ENCODE peak calls at places on chromosomes 6 and 20, in eight cellular contexts. J, H, K, D, W, C, B and G are unnamed samples. For H3K4me1, the result is how much of the 10 kb centered on the place peaks cover.

GRCh38 chr6:83247471-83247870 is 54.3 kb downstream of the RWDD2A start:
- DNase-seq in J (no peak), H (no peak), K (no peak), D (no peak), W (no peak), C (no peak), B (no peak), G (no peak)

GRCh38 chr20:4161447-4162251 is 146.3 kb upstream of the RNF24 start:
- DNase-seq in J (no peak), H (no peak), K (no peak), D (no peak), W (no peak), C (peak), B (no peak), G (no peak)

GRCh38 chr6:134363323-134364039 is 45.6 kb upstream of the SGK1 start:
- DNase-seq in J (peak), H (peak), K (no peak), D (no peak), W (no peak), C (no peak), B (peak), G (no peak)

GRCh38 chr6:81623106-81623834 is 129.2 kb downstream of the TENT5A start:
- DNase-seq in J (peak), H (no peak), K (no peak), D (no peak), W (no peak), C (no peak), B (no peak), G (no peak)

GRCh38 chr6:145736854-145737181 is 1.5 kb upstream of the EPM2A start:
- DNase-seq in J (peak), H (no peak), K (no peak), D (no peak), W (no peak), C (no peak), B (no peak), G (no peak)

GRCh38 chr6:89840538-89840937 is 10.9 kb downstream of the CASP8AP2 start:
- DNase-seq in J (peak), H (no peak), K (no peak), D (no peak), W (no peak), C (no peak), B (peak), G (no peak)

GRCh38 chr6:40466986-40467584 is 120.1 kb downstream of the LRFN2 start:
- DNase-seq in J (no peak), H (peak), K (no peak), D (no peak), W (no peak), C (no peak), B (no peak), G (no peak)

GRCh38 chr6:9502991-9503761 is 911.7 kb downstream of the TFAP2A start:
- DNase-seq in J (peak), H (no peak), K (no peak), D (no peak), W (no peak), C (no peak), B (peak), G (no peak)

GRCh38 chr6:170087946-170088348 is 202.9 kb downstream of the DLL1 start:
- DNase-seq in J (no peak), H (peak), K (peak), D (peak), W (peak), C (peak), B (no peak), G (no peak)

GRCh38 chr6:27138837-27139752 is 108.4 kb upstream of the PRSS16 start:
- DNase-seq in J (peak), H (peak), K (no peak), D (no peak), W (peak), C (no peak), B (peak), G (no peak)

GRCh38 chr6:42316981-42317380 is 99.3 kb upstream of the MRPS10 start:
- DNase-seq in J (no peak), H (no peak), K (no peak), D (no peak), W (no peak), C (no peak), B (no peak), G (no peak)

GRCh38 chr6:75412937-75413662 is 80.5 kb downstream of the FILIP1 start:
- DNase-seq in J (peak), H (no peak), K (no peak), D (no peak), W (no peak), C (no peak), B (peak), G (no peak)

GRCh38 chr6:149429427-149430360 is 29.6 kb downstream of the SUMO4 start:
- DNase-seq in J (no peak), H (no peak), K (no peak), D (no peak), W (no peak), C (no peak), B (no peak), G (no peak)

GRCh38 chr6:65402564-65402963 is 304.5 kb downstream of the EYS start:
- DNase-seq in J (no peak), H (no peak), K (no peak), D (no peak), W (no peak), C (no peak), B (no peak), G (no peak)

GRCh38 chr6:100593522-100593921 is 128.8 kb upstream of the SIM1 start:
- DNase-seq in J (no peak), H (no peak), K (no peak), D (no peak), W (no peak), C (no peak), B (no peak), G (no peak)

GRCh38 chr6:6002005-6002808 is 4.5 kb downstream of the NRN1 start:
- DNase-seq in J (no peak), H (no peak), K (no peak), D (no peak), W (no peak), C (no peak), B (no peak), G (no peak)

GRCh38 chr6:113447088-113447831 is 409.9 kb upstream of the MARCKS start:
- DNase-seq in J (peak), H (no peak), K (no peak), D (no peak), W (no peak), C (no peak), B (peak), G (no peak)

GRCh38 chr6:148332088-148332487 is 10.6 kb upstream of the SASH1 start:
- DNase-seq in J (no peak), H (no peak), K (no peak), D (no peak), W (no peak), C (no peak), B (no peak), G (no peak)

GRCh38 chr6:40627316-40627715 is 40.2 kb upstream of the LRFN2 start:
- DNase-seq in J (no peak), H (no peak), K (no peak), D (no peak), W (no peak), C (no peak), B (no peak), G (no peak)

GRCh38 chr6:134177753-134178229 is 125.4 kb upstream of the SLC2A12 start:
- DNase-seq in J (peak), H (no peak), K (no peak), D (no peak), W (peak), C (no peak), B (no peak), G (no peak)

GRCh38 chr6:53112404-53112803 is 36.2 kb downstream of the GCM1 start:
- DNase-seq in J (no peak), H (no peak), K (no peak), D (no peak), W (no peak), C (peak), B (peak), G (no peak)

GRCh38 chr20:31705598-31706597 is 16.8 kb downstream of the BCL2L1 start:
- DNase-seq in J (no peak), H (peak), K (no peak), D (no peak), W (no peak), C (no peak), B (no peak), G (no peak)

GRCh38 chr20:59835448-59836395 is 97.7 kb downstream of the SYCP2 start:
- DNase-seq in J (peak), H (peak), K (no peak), D (peak), W (peak), C (peak), B (no peak), G (no peak)

GRCh38 chr20:50624351-50625016 is 66.9 kb downstream of the RIPOR3 start:
- DNase-seq in J (no peak), H (no peak), K (no peak), D (no peak), W (no peak), C (peak), B (peak), G (no peak)

GRCh38 chr6:84768442-84769174 is 4.2 kb upstream of the TBX18 start:
- DNase-seq in J (no peak), H (no peak), K (no peak), D (no peak), W (no peak), C (no peak), B (peak), G (no peak)

GRCh38 chr20:58518896-58519593 is 3.8 kb upstream of the APCDD1L start:
- DNase-seq in J (no peak), H (no peak), K (no peak), D (no peak), W (no peak), C (no peak), B (no peak), G (no peak)

GRCh38 chr6:104653786-104654185 is 205.9 kb downstream of the HACE1 start:
- DNase-seq in J (no peak), H (no peak), K (no peak), D (no peak), W (no peak), C (no peak), B (no peak), G (no peak)

GRCh38 chr6:137893726-137894125 is 26.7 kb downstream of the TNFAIP3 start:
- DNase-seq in J (no peak), H (no peak), K (no peak), D (no peak), W (no peak), C (no peak), B (no peak), G (no peak)

GRCh38 chr20:59398552-59399265 is 98.3 kb downstream of the EDN3 start:
- DNase-seq in J (no peak), H (no peak), K (no peak), D (no peak), W (no peak), C (no peak), B (peak), G (no peak)

GRCh38 chr6:99520855-99521556 is 5.8 kb upstream of the USP45 start:
- DNase-seq in J (peak), H (peak), K (peak), D (peak), W (peak), C (peak), B (peak), G (peak)

GRCh38 chr6:29967379-29968010 is 25.2 kb downstream of the HLA-A start:
- DNase-seq in J (no peak), H (no peak), K (no peak), D (no peak), W (no peak), C (no peak), B (no peak), G (no peak)

GRCh38 chr6:38349795-38350194 is 289.9 kb downstream of the BTBD9 start:
- DNase-seq in J (peak), H (no peak), K (no peak), D (no peak), W (peak), C (no peak), B (no peak), G (no peak)

GRCh38 chr20:48990467-48990866 is 55.6 kb upstream of the CSE1L start:
- DNase-seq in J (no peak), H (no peak), K (no peak), D (no peak), W (no peak), C (no peak), B (no peak), G (no peak)
- H3K27ac ChIP-seq in J (no peak), H (no peak), K (no peak), D (no peak), W (no peak), C (no peak), B (no peak), G (no peak)

DNA sequence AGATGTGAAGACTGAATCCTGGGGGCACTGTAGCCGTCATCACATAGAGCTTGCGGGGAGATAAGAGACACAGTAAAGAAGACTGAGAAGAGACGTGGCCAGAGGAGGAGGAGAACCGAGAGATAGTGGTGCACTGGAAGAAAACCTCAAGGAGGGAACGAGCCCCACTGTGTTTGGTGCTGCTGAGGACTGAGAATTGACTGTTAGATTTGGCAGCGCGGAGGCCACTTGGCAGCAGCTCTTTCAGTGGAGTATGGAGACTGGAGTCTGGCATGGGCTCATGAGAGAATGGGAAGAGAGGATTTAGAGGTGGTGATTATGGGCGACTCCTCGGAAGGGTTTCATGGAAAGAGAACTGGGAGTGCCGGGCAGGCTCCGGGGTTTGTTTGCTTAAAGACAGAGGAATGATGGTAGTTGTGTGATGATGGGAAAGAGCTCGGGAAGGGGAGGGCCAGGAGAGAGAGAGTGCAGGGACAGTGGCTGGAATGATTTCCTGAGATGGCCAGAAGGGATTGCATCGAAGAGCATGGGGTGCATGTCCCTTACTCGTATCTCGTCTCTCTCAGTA is 18.0 kb downstream of the CDYL start:
- DNase-seq in J (no peak), H (no peak), K (no peak), D (no peak), W (no peak), C (no peak), B (peak), G (no peak)
- TF ChIP-seq POLR2A in J (no peak), H (no peak), K (no peak), D (no peak), W (no peak), C (no peak), B (no peak), G (no peak)

GRCh38 chr6:44976677-44977405 is 351.3 kb upstream of the RUNX2 start:
- DNase-seq in J (peak), H (no peak), K (no peak), D (no peak), W (no peak), C (no peak), B (no peak), G (no peak)
- H3K4me1 ChIP-seq in J (under half), H (under half), K (under half), D (under half), W (under half), C (under half), B (under half), G (under half)

GRCh38 chr20:48626938-48627736 is 200.7 kb downstream of the PREX1 start:
- DNase-seq in J (no peak), H (no peak), K (no peak), D (no peak), W (no peak), C (no peak), B (no peak), G (no peak)
- H3K27ac ChIP-seq in J (no peak), H (no peak), K (no peak), D (no peak), W (no peak), C (no peak), B (no peak), G (no peak)

DNA sequence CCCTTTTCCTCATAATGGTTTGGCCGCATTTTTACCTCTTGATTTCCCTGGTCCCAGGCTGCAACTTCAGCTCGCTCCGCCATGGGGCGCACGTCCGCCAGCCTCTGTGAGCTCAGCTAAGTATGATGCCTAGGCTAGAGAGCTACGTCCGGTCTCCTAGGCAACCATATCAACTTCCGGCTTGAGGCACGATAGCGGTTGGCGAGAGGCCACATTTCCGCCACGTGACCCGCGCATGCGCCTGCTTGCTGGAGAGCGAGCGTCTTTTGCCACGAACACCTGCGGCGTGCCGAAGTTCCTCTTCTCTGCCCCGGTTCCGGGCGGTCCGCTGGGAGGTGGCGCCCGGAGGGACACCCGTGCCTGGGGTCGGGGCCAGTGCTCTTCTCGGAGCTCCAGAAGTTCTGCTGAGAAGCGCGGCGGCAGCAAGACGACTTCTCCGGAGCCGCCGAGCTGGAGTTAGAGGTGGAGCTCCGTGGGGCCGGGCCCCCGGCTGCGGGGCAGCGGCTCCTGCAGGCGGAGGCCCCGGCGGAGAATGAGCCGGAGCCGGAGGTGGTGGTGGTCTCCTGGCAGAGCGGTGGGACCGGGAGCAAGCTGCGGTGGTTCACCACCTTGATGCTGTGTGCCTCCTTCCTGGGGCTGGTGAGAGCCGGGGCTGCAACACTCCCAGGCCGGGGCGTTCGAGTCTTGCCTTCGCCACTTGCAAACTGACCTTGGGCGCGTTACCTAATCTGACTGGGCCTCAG is 172.0 kb downstream of the SLC16A10 start:
- DNase-seq in J (peak), H (peak), K (peak), D (peak), W (peak), C (peak), B (peak), G (peak)
- TF ChIP-seq POLR2A in J (peak), H (peak), K (no peak), D (peak), W (peak), C (peak), B (peak), G (peak)

DNA sequence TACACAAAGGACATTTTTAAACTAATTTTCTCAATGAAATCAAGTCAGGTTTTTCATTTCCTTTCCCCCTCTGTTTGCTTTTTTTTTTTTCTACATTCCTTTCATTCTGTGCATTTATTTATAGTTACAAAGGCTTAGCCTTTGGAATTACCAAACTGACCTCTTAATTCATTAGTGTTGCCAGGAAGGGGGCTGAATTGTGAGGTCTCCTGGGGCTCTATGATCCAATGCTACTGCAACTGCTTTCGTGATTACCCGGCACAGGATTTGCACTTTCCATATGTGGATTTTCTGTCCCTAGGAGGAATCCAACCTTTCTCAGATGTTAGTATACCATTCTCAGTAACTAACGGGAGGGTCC is 35.3 kb downstream of the NEDD9 start:
- DNase-seq in J (peak), H (no peak), K (no peak), D (no peak), W (no peak), C (no peak), B (no peak), G (no peak)
- H3K4me1 ChIP-seq in J (under half), H (under half), K (under half), D (under half), W (under half), C (under half), B (half or more), G (under half)

GRCh38 chr6:36094238-36094637 is 36.1 kb upstream of the MAPK13 start:
- DNase-seq in J (no peak), H (no peak), K (no peak), D (no peak), W (no peak), C (no peak), B (no peak), G (no peak)
- H3K27ac ChIP-seq in J (no peak), H (no peak), K (no peak), D (no peak), W (peak), C (no peak), B (no peak), G (peak)

GRCh38 chr6:116090251-116090650 is 10.4 kb upstream of the NT5DC1 start:
- DNase-seq in J (no peak), H (no peak), K (no peak), D (no peak), W (no peak), C (no peak), B (no peak), G (no peak)
- TF ChIP-seq POLR2A in J (no peak), H (no peak), K (no peak), D (no peak), W (no peak), C (no peak), B (no peak), G (no peak)

GRCh38 chr20:57400262-57400701 is 9.1 kb downstream of the RBM38 start:
- DNase-seq in J (no peak), H (no peak), K (no peak), D (no peak), W (no peak), C (no peak), B (no peak), G (no peak)
- H3K4me1 ChIP-seq in J (under half), H (under half), K (under half), D (under half), W (under half), C (under half), B (under half), G (half or more)